ENCODE peak calls at places on chromosomes 5 and 9, in five cellular contexts. V, S, H, F and L are unnamed samples.

GRCh38 chr9:101693937-101694336 is 44.5 kb downstream of the GRIN3A start:
- DNase-seq in F (no peak), S (no peak), V (no peak), H (no peak), L (no peak)

GRCh38 chr5:25570067-25570583 is 925.3 kb upstream of the CDH10 start:
- DNase-seq in F (no peak), H (no peak), V (no peak), S (no peak), L (no peak)

GRCh38 chr5:127723571-127723970 is 20.4 kb downstream of the CCDC192 start:
- DNase-seq in V (no peak), F (peak), H (no peak), S (peak), L (no peak)

GRCh38 chr5:16578474-16578883 is 38.3 kb downstream of the RETREG1 start:
- DNase-seq in S (no peak), H (no peak), F (no peak), V (no peak), L (no peak)

GRCh38 chr5:149386166-149386565 is 7.1 kb upstream of the IL17B start:
- DNase-seq in H (no peak), V (no peak), S (no peak), F (no peak), L (no peak)

GRCh38 chr5:10461904-10462542 is 20.3 kb downstream of the ROPN1L start:
- DNase-seq in S (no peak), F (no peak), H (no peak), V (no peak), L (no peak)

GRCh38 chr9:133788045-133788818 is 50.1 kb upstream of the SARDH start:
- DNase-seq in H (no peak), S (no peak), V (no peak), F (no peak), L (no peak)

GRCh38 chr5:59039296-59040006 is 456.6 kb downstream of the RAB3C start:
- DNase-seq in V (peak), H (peak), S (peak), F (peak), L (peak)

GRCh38 chr5:56233230-56233629 is at the start of gene ANKRD55:
- DNase-seq in F (no peak), H (no peak), V (no peak), S (no peak), L (no peak)

GRCh38 chr9:37876376-37876775 is 27.6 kb downstream of the SLC25A51 start:
- DNase-seq in H (no peak), V (no peak), S (no peak), F (no peak), L (no peak)

GRCh38 chr5:14762568-14763216 is 98.2 kb downstream of the OTULIN start:
- DNase-seq in H (no peak), S (no peak), F (no peak), V (no peak), L (no peak)

GRCh38 chr9:16598316-16598715 is 272.2 kb downstream of the BNC2 start:
- DNase-seq in F (no peak), V (no peak), H (no peak), S (no peak), L (no peak)

GRCh38 chr9:35863583-35863982 is 6.6 kb downstream of the OR13J1 start:
- DNase-seq in F (no peak), V (no peak), S (no peak), H (no peak), L (no peak)

GRCh38 chr5:119341452-119342349 is 14.1 kb upstream of the TNFAIP8 start:
- DNase-seq in S (no peak), V (no peak), H (no peak), F (no peak), L (no peak)

GRCh38 chr5:180069589-180070247 is 1.8 kb downstream of the RNF130 start:
- DNase-seq in F (peak), V (no peak), S (no peak), H (no peak), L (no peak)

GRCh38 chr9:114449236-114449635 is 56.0 kb downstream of the WHRN start:
- DNase-seq in V (no peak), F (no peak), S (no peak), H (no peak), L (no peak)

GRCh38 chr5:472656-473343 is 29.8 kb downstream of the EXOC3 start:
- DNase-seq in F (peak), V (peak), H (peak), S (peak), L (peak)

GRCh38 chr9:106878943-106879916 is 16.3 kb downstream of the ZNF462 start:
- DNase-seq in H (no peak), F (peak), V (no peak), S (no peak), L (no peak)

GRCh38 chr9:111566234-111566633 is 33.2 kb downstream of the PTGR1 start:
- DNase-seq in S (no peak), V (no peak), H (no peak), F (no peak), L (no peak)

GRCh38 chr9:114521846-114522245 is 16.6 kb upstream of the WHRN start:
- DNase-seq in F (no peak), H (no peak), V (no peak), S (no peak), L (no peak)

GRCh38 chr5:176873541-176874172 is 25.5 kb downstream of the HK3 start:
- DNase-seq in F (no peak), V (no peak), H (no peak), S (no peak), L (no peak)

GRCh38 chr5:74949976-74950375 is 83.8 kb upstream of the FAM169A start:
- DNase-seq in V (no peak), S (no peak), H (no peak), F (no peak), L (no peak)

GRCh38 chr5:111948517-111948916 is 191.5 kb upstream of the NREP start:
- DNase-seq in V (no peak), S (no peak), F (no peak), H (no peak), L (no peak)

GRCh38 chr5:13552361-13552760 is 392.1 kb downstream of the DNAH5 start:
- DNase-seq in H (no peak), F (no peak), V (no peak), S (no peak), L (no peak)

GRCh38 chr9:130445268-130445983 is 665 bp downstream of the ASS1 start:
- DNase-seq in F (no peak), V (no peak), S (no peak), H (no peak), L (no peak)

GRCh38 chr9:68942790-68943189 is 71.1 kb downstream of the PRKACG start:
- DNase-seq in F (no peak), V (no peak), S (no peak), H (no peak), L (no peak)

GRCh38 chr9:106970219-106970975 is 107.4 kb downstream of the ZNF462 start:
- DNase-seq in H (no peak), S (no peak), V (no peak), F (no peak), L (no peak)

GRCh38 chr9:69044226-69045219 is 9.0 kb downstream of the FXN start:
- DNase-seq in V (no peak), S (no peak), H (peak), F (no peak), L (no peak)

GRCh38 chr9:116875576-116875975 is 188.5 kb downstream of the TRIM32 start:
- DNase-seq in S (no peak), F (no peak), H (no peak), V (no peak), L (no peak)

GRCh38 chr5:33321026-33321425 is 119.7 kb upstream of the TARS1 start:
- DNase-seq in V (no peak), F (peak), H (no peak), S (no peak), L (no peak)

GRCh38 chr9:136199391-136200288 is 5.3 kb downstream of the LHX3 start:
- DNase-seq in S (no peak), H (no peak), V (no peak), F (no peak), L (no peak)

GRCh38 chr9:14396171-14396570 is 82.2 kb upstream of the NFIB start:
- DNase-seq in S (no peak), V (no peak), F (peak), H (no peak), L (no peak)

GRCh38 chr9:113463418-113464285 is at the start of gene RGS3:
- DNase-seq in V (no peak), F (peak), S (no peak), H (peak), L (no peak)

GRCh38 chr5:80885698-80886000 is 74.5 kb upstream of the RASGRF2 start:
- DNase-seq in V (no peak), H (no peak), F (no peak), S (no peak), L (no peak)